ENCODE peak calls at places on chromosomes 11 and 22, in four cellular contexts. F, B, D and T are unnamed samples.

GRCh38 chr11:59556115-59556882 is 45.0 kb downstream of the OR4D9 start:
- DNase-seq in F (no peak), B (peak; percentile 90), D (peak; percentile 41), T (peak; percentile 61)

GRCh38 chr11:112302226-112302868 is 41.7 kb upstream of the PLET1 start:
- DNase-seq in B (no peak), D (no peak), F (no peak), T (peak; percentile 26)

GRCh38 chr11:15774021-15774862 is 582.1 kb downstream of the SOX6 start:
- DNase-seq in D (no peak), F (no peak), B (no peak), T (no peak)

GRCh38 chr22:22710719-22711531 is 66.5 kb downstream of the GGTLC2 start:
- DNase-seq in D (peak; percentile 75), F (no peak), B (peak; percentile 86), T (peak; percentile 93)

GRCh38 chr11:70282012-70282411 is 11.5 kb downstream of the PPFIA1 start:
- DNase-seq in D (no peak), B (no peak), F (no peak), T (no peak)

GRCh38 chr11:12020546-12020945 is 12.1 kb upstream of the DKK3 start:
- DNase-seq in D (no peak), B (no peak), F (no peak), T (no peak)

GRCh38 chr22:21622624-21623401 is 7.0 kb downstream of the YDJC start:
- DNase-seq in F (no peak), D (peak; percentile 4), B (no peak), T (no peak)

GRCh38 chr11:86577663-86578636 is 94.5 kb downstream of the ME3 start:
- DNase-seq in B (no peak), F (no peak), D (no peak), T (no peak)

GRCh38 chr11:66311470-66311964 is 5.3 kb downstream of the CD248 start:
- DNase-seq in D (no peak), F (no peak), B (no peak), T (no peak)

GRCh38 chr11:92979176-92979575 is 9.7 kb downstream of the MTNR1B start:
- DNase-seq in B (no peak), D (peak; percentile 23), F (no peak), T (no peak)

GRCh38 chr11:20207781-20208621 is 47.7 kb upstream of the DBX1 start:
- DNase-seq in B (no peak), F (no peak), D (no peak), T (no peak)

GRCh38 chr11:2122907-2123627 is 16.1 kb downstream of the IGF2 start:
- DNase-seq in B (peak; percentile 68), D (no peak), F (no peak), T (peak; percentile 26)

GRCh38 chr11:74776546-74776945 is 27.9 kb downstream of the RNF169 start:
- DNase-seq in F (no peak), D (no peak), B (no peak), T (no peak)
- H3K79me2 ChIP-seq in F (peaks cover 79% of the 10 kb centered on the region), D (peaks cover 91% of the 10 kb centered on the region), B (peaks cover 100% of the 10 kb centered on the region), T (peaks cover 44% of the 10 kb centered on the region)

DNA sequence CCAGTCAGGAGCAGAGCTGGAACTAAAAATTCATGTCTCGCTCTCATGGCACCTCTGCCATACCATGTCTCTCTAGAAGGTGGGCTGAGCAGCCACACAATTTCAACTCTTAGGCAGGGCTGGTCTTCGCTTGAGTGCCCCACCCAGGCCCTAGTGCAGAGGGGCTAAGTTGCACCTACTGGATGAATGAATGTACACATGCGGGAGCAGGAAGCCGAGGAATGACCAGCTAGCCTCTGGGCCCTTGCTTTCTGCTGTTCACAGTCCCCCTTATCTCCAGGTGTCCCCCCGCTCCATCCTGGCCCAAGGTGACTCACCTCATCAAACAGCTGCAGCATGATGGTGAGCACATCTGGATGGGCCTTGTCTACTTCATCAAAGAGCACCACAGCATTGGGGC is 57.5 kb upstream of the PHOX2A start:
- DNase-seq in B (no peak), D (no peak), F (no peak), T (no peak)
- H3K79me2 ChIP-seq in B (no peaks in the 10 kb centered on the region), D (no peaks in the 10 kb centered on the region), F (no peaks in the 10 kb centered on the region), T (no peaks in the 10 kb centered on the region)

DNA sequence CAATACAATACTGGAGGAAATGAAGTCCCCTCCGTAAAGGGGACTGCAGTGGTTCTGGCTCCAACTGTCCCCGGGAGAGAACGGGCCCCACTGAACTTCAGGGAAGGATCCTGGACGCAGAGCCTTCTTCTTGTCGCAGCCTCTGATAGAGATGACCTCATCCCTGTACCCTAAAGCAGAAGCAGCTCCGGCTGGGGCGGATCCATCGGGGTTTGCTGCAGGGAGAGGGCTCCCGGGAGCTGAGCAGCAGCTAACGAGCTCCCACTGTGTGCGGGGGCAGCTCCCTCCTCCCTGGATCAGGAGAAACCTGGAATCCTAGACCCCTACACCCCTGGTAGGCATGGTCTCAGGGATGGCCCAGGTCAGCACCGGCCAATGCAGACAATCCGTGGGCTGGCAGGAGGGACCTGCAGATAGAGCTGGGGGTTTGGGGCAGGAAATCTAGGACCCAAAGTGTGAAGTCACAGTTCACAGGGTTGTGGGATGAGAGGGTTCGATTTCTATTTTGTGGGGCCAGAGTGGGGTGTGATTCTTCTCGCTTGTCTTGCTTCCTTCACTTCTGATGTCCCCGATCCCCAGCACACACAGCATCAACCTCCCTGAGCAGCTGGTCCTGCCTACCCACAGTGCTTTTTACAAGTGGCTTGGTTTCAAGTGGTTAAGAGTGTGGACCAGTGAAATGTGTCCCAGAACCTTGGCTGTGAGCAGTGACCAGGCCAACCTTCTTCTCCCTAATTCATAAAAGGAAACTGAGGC is 12.9 kb downstream of the KIAA0930 start:
- DNase-seq in D (no peak), B (no peak), F (no peak), T (no peak)
- H3K79me2 ChIP-seq in D (peaks cover 6% of the 10 kb centered on the region), B (peaks cover 19% of the 10 kb centered on the region), F (peaks cover 78% of the 10 kb centered on the region), T (no peaks in the 10 kb centered on the region)

GRCh38 chr11:57773026-57773598 is 11.5 kb downstream of the CTNND1 start:
- DNase-seq in D (no peak), F (no peak), B (no peak), T (no peak)

GRCh38 chr11:57770793-57771192 is 9.2 kb downstream of the CTNND1 start:
- DNase-seq in F (no peak), B (no peak), D (no peak), T (no peak)

GRCh38 chr11:57775474-57775873 is 13.9 kb downstream of the CTNND1 start:
- DNase-seq in D (no peak), B (no peak), F (no peak), T (no peak)

GRCh38 chr11:57772562-57772961 is 11.0 kb downstream of the CTNND1 start:
- DNase-seq in B (no peak), D (no peak), F (no peak), T (no peak)

GRCh38 chr11:57771365-57771764 is 9.8 kb downstream of the CTNND1 start:
- DNase-seq in F (no peak), D (no peak), B (no peak), T (no peak)
- H3K79me2 ChIP-seq in F (peaks cover 96% of the 10 kb centered on the region), D (peaks cover 100% of the 10 kb centered on the region), B (no peaks in the 10 kb centered on the region), T (peaks cover 85% of the 10 kb centered on the region)

GRCh38 chr22:35899736-35900135 is 128.9 kb downstream of the RBFOX2 start:
- DNase-seq in B (no peak), D (no peak), F (no peak), T (no peak)

GRCh38 chr22:35894464-35894878 is 134.2 kb downstream of the RBFOX2 start:
- DNase-seq in D (no peak), B (no peak), F (no peak), T (no peak)

GRCh38 chr22:35893698-35894097 is 134.9 kb downstream of the RBFOX2 start:
- DNase-seq in B (no peak), D (no peak), F (no peak), T (no peak)

GRCh38 chr22:35894937-35895708 is 133.5 kb downstream of the RBFOX2 start:
- DNase-seq in B (no peak), D (peak; percentile 29), F (peak; percentile 54), T (no peak)

GRCh38 chr22:35896306-35896705 is 132.3 kb downstream of the RBFOX2 start:
- DNase-seq in B (no peak), D (no peak), F (no peak), T (no peak)
- H3K79me2 ChIP-seq in B (no peaks in the 10 kb centered on the region), D (peaks cover 85% of the 10 kb centered on the region), F (peaks cover 51% of the 10 kb centered on the region), T (no peaks in the 10 kb centered on the region)

GRCh38 chr22:40586781-40587180 is 49.7 kb downstream of the MRTFA start:
- DNase-seq in F (no peak), D (no peak), B (no peak), T (no peak)
- H3K79me2 ChIP-seq in F (peaks cover 77% of the 10 kb centered on the region), D (peaks cover 54% of the 10 kb centered on the region), B (peaks cover 74% of the 10 kb centered on the region), T (no peaks in the 10 kb centered on the region)

DNA sequence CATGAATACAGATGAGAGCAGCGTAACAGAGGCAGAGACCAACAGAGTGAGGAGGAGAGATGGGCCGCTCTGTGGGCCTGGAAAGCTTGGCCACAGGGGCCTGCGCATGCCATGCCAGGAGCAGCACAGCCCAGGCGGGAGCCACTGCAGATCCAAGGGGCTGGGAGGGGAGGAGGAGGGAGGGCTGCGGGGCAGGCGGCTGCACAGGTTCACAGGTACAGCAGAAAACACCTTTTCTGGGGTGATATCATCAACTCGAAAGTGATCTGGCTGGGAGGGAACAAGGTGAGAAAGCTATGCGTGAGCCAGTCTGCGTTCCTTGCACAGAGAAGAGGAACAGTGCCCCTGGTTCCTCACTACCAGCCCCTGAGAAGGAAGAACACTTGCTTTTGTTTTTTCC is 14.8 kb downstream of the VPS37C start:
- DNase-seq in D (no peak), F (no peak), B (no peak), T (no peak)
- H3K79me2 ChIP-seq in D (peaks cover 68% of the 10 kb centered on the region), F (peaks cover 41% of the 10 kb centered on the region), B (peaks cover 84% of the 10 kb centered on the region), T (peaks cover 80% of the 10 kb centered on the region)

GRCh38 chr11:47998733-47999359 is 18.5 kb downstream of the PTPRJ start:
- DNase-seq in B (no peak), D (no peak), F (no peak), T (no peak)
- H3K79me2 ChIP-seq in B (peaks cover 94% of the 10 kb centered on the region), D (peaks cover 92% of the 10 kb centered on the region), F (no peaks in the 10 kb centered on the region), T (no peaks in the 10 kb centered on the region)